ENCODE peak calls at places on chromosomes 11 and 22, in ten cellular contexts. J is neural progenitor cell, V is body of pancreas, C is upper lobe of right lung, N is keratinocyte, P is prostate gland, X is AG04450, R is psoas muscle, L is GM23338, T is RWPE1. A is an unnamed sample.

GRCh38 chr11:76041208-76041607 is 165.1 kb downstream of the WNT11 start:
- DNase-seq in J (no peak), V (no peak), C (no peak), N (no peak), P (no peak), X (no peak), R (no peak), L (peak), T (no peak), A (no peak)

GRCh38 chr11:2465201-2466068 is 20.6 kb downstream of the KCNQ1 start:
- DNase-seq in J (no peak), V (peak), C (peak), N (no peak), P (no peak), X (no peak), R (no peak), L (no peak), T (no peak), A (peak)

GRCh38 chr11:117878939-117879475 is 2.5 kb upstream of the FXYD6 start:
- DNase-seq in J (no peak), V (no peak), C (no peak), N (no peak), P (no peak), X (no peak), R (no peak), L (no peak), T (no peak), A (peak)

GRCh38 chr11:124069429-124070401 is 28.6 kb upstream of the OR10G7 start:
- DNase-seq in J (peak), V (peak), C (peak), N (no peak), P (no peak), X (no peak), R (peak), L (peak), T (peak), A (no peak)

GRCh38 chr11:93024376-93024775 is 54.9 kb downstream of the MTNR1B start:
- DNase-seq in J (no peak), V (no peak), C (no peak), N (no peak), P (no peak), X (no peak), R (no peak), L (no peak), T (no peak), A (no peak)

GRCh38 chr11:43833657-43834073 is 47.0 kb upstream of the ALKBH3 start:
- DNase-seq in J (no peak), V (peak), C (no peak), N (no peak), P (no peak), X (peak), R (no peak), L (no peak), T (no peak), A (no peak)

GRCh38 chr11:69509846-69510390 is 28.5 kb downstream of the LINC01488 start:
- DNase-seq in J (no peak), V (no peak), C (peak), N (no peak), P (no peak), X (no peak), R (no peak), L (no peak), T (no peak), A (no peak)

GRCh38 chr11:77203901-77204755 is 76.1 kb downstream of the MYO7A start:
- DNase-seq in J (no peak), V (no peak), C (peak), N (no peak), P (no peak), X (no peak), R (no peak), L (no peak), T (no peak), A (no peak)

GRCh38 chr11:68678031-68678441 is 6.3 kb upstream of the GAL start:
- DNase-seq in J (no peak), V (no peak), C (peak), N (no peak), P (no peak), X (no peak), R (no peak), L (no peak), T (no peak), A (no peak)

GRCh38 chr22:33579448-33580093 is 340.7 kb downstream of the LARGE1 start:
- DNase-seq in J (peak), V (peak), C (no peak), N (no peak), P (peak), X (no peak), R (peak), L (peak), T (peak), A (no peak)

GRCh38 chr11:45646275-45646970 is 19.0 kb downstream of the CHST1 start:
- DNase-seq in J (peak), V (no peak), C (no peak), N (no peak), P (no peak), X (no peak), R (no peak), L (peak), T (peak), A (no peak)

GRCh38 chr22:46931414-46931813 is 169.0 kb downstream of the TBC1D22A start:
- DNase-seq in J (no peak), V (peak), C (no peak), N (no peak), P (no peak), X (no peak), R (no peak), L (peak), T (peak), A (no peak)
- TF ChIP-seq CTCF in J (peak), V (no peak), C (no peak), N (peak), P (no peak), X (peak), R (no peak), L (peak), T (no peak), A (no peak)

GRCh38 chr22:44344407-44344806 is 31.7 kb upstream of the SHISAL1 start:
- DNase-seq in J (no peak), V (no peak), C (no peak), N (no peak), P (no peak), X (no peak), R (no peak), L (no peak), T (no peak), A (no peak)

GRCh38 chr22:44345872-44346271 is 33.1 kb upstream of the SHISAL1 start:
- DNase-seq in J (no peak), V (no peak), C (no peak), N (no peak), P (no peak), X (no peak), R (no peak), L (no peak), T (no peak), A (no peak)

GRCh38 chr22:44341431-44342346 is 28.9 kb upstream of the SHISAL1 start:
- DNase-seq in J (peak), V (no peak), C (no peak), N (no peak), P (peak), X (peak), R (peak), L (no peak), T (no peak), A (no peak)

GRCh38 chr22:44340271-44341239 is 27.8 kb upstream of the SHISAL1 start:
- DNase-seq in J (no peak), V (no peak), C (no peak), N (no peak), P (no peak), X (no peak), R (no peak), L (no peak), T (no peak), A (no peak)

DNA sequence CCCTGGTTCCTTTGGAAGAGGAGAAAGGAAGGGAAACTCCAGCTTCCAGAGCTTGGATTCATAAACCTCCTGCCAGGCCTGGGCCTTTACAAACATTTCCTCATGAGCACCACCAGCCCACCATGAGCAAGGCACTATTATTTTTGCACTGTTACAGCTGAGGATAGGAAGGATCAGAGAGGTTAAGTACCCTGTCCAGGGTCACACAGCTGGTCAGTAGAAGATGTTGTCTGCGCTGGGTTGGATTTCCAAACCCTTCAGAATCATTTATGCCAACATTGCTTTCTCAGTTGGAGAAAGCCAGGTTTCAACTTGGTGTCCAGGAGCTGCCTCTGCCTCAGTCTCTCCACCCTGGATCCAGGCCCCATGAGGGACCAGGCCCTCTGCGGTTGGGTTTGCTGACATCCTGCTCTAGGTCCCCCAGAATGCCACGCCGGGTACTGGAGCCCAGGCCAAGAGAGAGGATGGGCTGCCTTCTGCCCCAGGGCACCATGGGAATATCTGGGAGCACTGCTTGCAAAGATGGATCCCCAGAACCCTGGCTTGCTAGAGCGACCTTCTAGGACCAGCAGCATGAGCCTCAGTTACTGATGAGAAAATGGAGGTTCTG is 29.7 kb upstream of the SHISAL1 start:
- DNase-seq in J (no peak), V (no peak), C (no peak), N (no peak), P (no peak), X (no peak), R (no peak), L (no peak), T (no peak), A (no peak)
- H3K27ac ChIP-seq in J (peak), V (no peak), C (peak), N (no peak), P (peak), X (no peak), R (no peak), L (no peak), T (peak), A (peak)

GRCh38 chr11:81007046-81007445 is 1566.2 kb upstream of the TENM4 start:
- DNase-seq in J (no peak), V (no peak), C (no peak), N (no peak), P (no peak), X (no peak), R (no peak), L (no peak), T (peak), A (no peak)
- TF ChIP-seq CTCF in J (peak), V (no peak), C (no peak), N (no peak), P (peak), X (peak), R (no peak), L (no peak), T (no peak), A (no peak)

DNA sequence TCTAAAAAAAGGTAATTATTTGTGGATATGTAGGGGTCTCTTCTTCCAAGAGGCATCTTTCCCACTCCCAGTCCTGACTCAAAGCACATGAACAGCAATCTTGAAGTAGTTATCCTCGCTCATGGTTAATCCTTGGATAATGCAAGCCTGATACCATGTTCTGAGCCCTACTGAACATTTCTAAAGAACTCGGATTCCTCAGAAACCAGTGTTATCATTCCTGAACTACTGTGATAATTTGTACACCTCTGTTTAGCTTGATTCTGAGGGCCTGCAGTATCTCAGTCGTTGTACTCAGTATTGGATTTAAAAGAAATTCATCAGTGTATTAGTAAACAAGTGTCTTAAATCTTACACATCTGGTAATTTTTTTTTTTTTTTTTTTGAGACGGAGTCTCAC is 22.3 kb upstream of the RCE1 start:
- DNase-seq in J (no peak), V (no peak), C (no peak), N (no peak), P (no peak), X (no peak), R (no peak), L (no peak), T (no peak), A (no peak)
- H3K27ac ChIP-seq in J (no peak), V (no peak), C (no peak), N (no peak), P (no peak), X (no peak), R (no peak), L (no peak), T (no peak), A (no peak)

DNA sequence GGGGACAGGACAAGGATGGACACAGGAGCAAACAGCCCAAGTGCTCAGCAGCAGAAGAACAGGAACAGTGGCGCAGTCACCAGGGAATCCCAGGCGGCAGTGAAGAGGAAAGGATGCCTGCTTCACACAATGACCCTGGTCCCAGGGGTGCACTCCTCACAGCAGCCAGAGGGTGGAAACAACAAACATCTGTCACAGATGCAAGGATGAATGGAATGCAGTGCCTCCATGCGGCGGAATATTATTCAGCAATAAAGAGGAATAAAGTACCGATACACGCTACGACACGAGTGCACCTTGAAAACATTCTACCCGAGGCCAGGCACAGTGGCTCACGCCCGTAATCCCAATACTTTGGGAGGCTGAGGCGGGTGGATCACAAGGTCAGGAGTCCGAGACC is 12.7 kb downstream of the CSNK1E start:
- DNase-seq in J (no peak), V (no peak), C (no peak), N (no peak), P (no peak), X (no peak), R (peak), L (no peak), T (no peak), A (no peak)
- TF ChIP-seq CTCF in J (peak), V (no peak), C (peak), N (no peak), P (no peak), X (peak), R (peak), L (peak), T (no peak), A (no peak)

A was measured in coronary artery.